ENCODE peak calls at places on chromosomes 3 and 15, in four cellular contexts. L is GM12878, Z is HepG2, B is K562. G is an unnamed sample.

GRCh38 chr3:42071720-42072582 is 19.2 kb upstream of the TRAK1 start:
- DNase-seq in Z (peak), L (no peak), B (no peak), G (peak)

GRCh38 chr3:77536038-77536775 is 496.3 kb downstream of the ROBO2 start:
- DNase-seq in B (no peak), L (no peak), Z (no peak), G (no peak)

GRCh38 chr3:188769833-188770232 is 401.9 kb upstream of the TPRG1 start:
- DNase-seq in Z (no peak), L (no peak), B (no peak), G (no peak)

GRCh38 chr3:52171577-52172261 is 17.5 kb upstream of the POC1A start:
- DNase-seq in L (no peak), B (peak), Z (no peak), G (no peak)

GRCh38 chr3:187398955-187399354 is 30.8 kb downstream of the RTP4 start:
- DNase-seq in Z (no peak), B (no peak), L (no peak), G (no peak)

GRCh38 chr3:192827208-192827607 is 90.4 kb downstream of the MB21D2 start:
- DNase-seq in L (no peak), Z (no peak), B (no peak), G (no peak)

GRCh38 chr3:147613710-147614109 is 204.5 kb downstream of the ZIC1 start:
- DNase-seq in Z (no peak), B (no peak), L (no peak), G (no peak)

GRCh38 chr3:72999971-73000370 is 3.4 kb downstream of the PPP4R2 start:
- DNase-seq in B (no peak), L (no peak), Z (no peak), G (no peak)

GRCh38 chr3:192845196-192845855 is 72.3 kb downstream of the MB21D2 start:
- DNase-seq in Z (no peak), L (no peak), B (no peak), G (no peak)

GRCh38 chr3:45516829-45517228 is 77.7 kb upstream of the LIMD1 start:
- DNase-seq in L (no peak), Z (no peak), B (no peak), G (no peak)

GRCh38 chr3:72818915-72819314 is 29.3 kb downstream of the SHQ1 start:
- DNase-seq in B (no peak), Z (no peak), L (no peak), G (no peak)

GRCh38 chr3:117600112-117600511 is 890.5 kb downstream of the TUSC7 start:
- DNase-seq in L (no peak), B (no peak), Z (no peak), G (no peak)

GRCh38 chr15:60555291-60555690 is 76.3 kb upstream of the ICE2 start:
- DNase-seq in L (no peak), Z (no peak), B (no peak), G (no peak)

GRCh38 chr3:50491023-50491422 is 12.4 kb downstream of the CACNA2D2 start:
- DNase-seq in Z (no peak), L (no peak), B (no peak), G (no peak)

GRCh38 chr3:149639093-149639486 is 18.7 kb downstream of the WWTR1 start:
- DNase-seq in Z (no peak), L (no peak), B (no peak), G (no peak)

GRCh38 chr15:90141646-90142045 is 39.4 kb upstream of the IDH2 start:
- DNase-seq in Z (no peak), B (peak), L (no peak), G (no peak)

GRCh38 chr15:75749820-75750219 is 37.2 kb upstream of the CSPG4 start:
- DNase-seq in L (no peak), B (no peak), Z (no peak), G (no peak)

GRCh38 chr3:195421410-195421809 is 21.4 kb downstream of the ACAP2 start:
- DNase-seq in L (no peak), B (no peak), Z (no peak), G (no peak)

GRCh38 chr3:151477596-151478375 is 16.9 kb upstream of the IGSF10 start:
- DNase-seq in Z (no peak), L (no peak), B (no peak), G (no peak)

GRCh38 chr3:32575451-32575850 is 4.8 kb upstream of the DYNC1LI1 start:
- DNase-seq in Z (no peak), L (no peak), B (no peak), G (no peak)

GRCh38 chr15:33114484-33114767 is 80.1 kb downstream of the FMN1 start:
- DNase-seq in B (no peak), L (no peak), Z (no peak), G (no peak)

GRCh38 chr3:171101982-171102610 is 75.6 kb upstream of the SLC2A2 start:
- DNase-seq in Z (no peak), B (no peak), L (no peak), G (no peak)

GRCh38 chr3:80087769-80088168 is 320.0 kb upstream of the ROBO1 start:
- DNase-seq in Z (no peak), L (no peak), B (no peak), G (no peak)

GRCh38 chr3:94862703-94863102 is 799.8 kb downstream of the NSUN3 start:
- DNase-seq in Z (peak), B (no peak), L (no peak), G (peak)

GRCh38 chr3:109152326-109152725 is 15.8 kb downstream of the C3orf85 start:
- DNase-seq in L (no peak), Z (no peak), B (no peak), G (no peak)

GRCh38 chr3:131881777-131882176 is 153.0 kb downstream of the CPNE4 start:
- DNase-seq in Z (no peak), B (no peak), L (no peak), G (no peak)

GRCh38 chr3:97910931-97911351 is 61.3 kb downstream of the RIOX2 start:
- DNase-seq in Z (no peak), B (peak), L (peak), G (no peak)

DNA sequence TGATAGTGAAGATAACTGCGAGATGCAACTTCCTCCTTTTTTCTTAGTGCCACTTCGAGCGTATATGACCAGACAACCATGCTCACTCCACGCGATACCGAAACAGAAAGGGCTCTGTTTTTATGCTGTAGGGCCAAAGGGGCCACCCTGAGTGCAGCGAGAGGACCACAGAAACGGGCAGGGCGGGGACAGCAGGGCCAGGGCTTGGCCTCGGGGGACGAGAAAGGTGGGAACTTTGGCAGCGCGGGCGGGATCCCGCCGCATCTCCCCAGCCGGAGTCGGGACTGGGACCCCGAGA is 480 bp downstream of the VPS13C start:
- DNase-seq in B (no peak), L (peak), Z (peak), G (no peak)
- TF ChIP-seq MXI1 in B (no peak), L (peak), Z (no peak), G (no peak)

GRCh38 chr3:4231041-4231440 is 72.1 kb upstream of the SETMAR start:
- DNase-seq in Z (no peak), B (no peak), L (no peak), G (no peak)
- TF ChIP-seq REST in Z (no peak), B (no peak), L (no peak), G (no peak)

DNA sequence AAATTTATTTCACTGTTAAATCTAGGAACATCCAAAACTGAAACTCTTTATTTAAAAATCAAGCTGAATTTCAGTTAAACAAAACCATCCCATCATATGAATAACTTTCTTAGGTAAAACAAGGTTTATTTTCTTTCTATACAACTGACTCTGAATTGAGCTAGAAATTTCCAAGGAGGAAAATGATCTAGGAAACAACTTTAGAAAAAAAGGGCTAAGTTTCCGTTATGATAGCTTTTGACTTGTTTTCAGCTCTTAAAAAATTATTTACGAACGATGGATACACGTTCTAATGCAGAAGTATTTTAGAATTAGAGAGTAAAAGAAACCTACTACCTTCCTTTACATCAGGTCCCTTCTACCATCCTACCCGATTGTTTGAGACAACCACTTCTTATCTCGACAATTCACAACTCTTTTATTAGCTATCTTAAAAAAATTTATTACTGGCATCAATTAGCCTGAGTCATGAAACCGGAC is 1.8 kb upstream of the IGF1R start:
- DNase-seq in Z (no peak), L (no peak), B (no peak), G (no peak)
- TF ChIP-seq MXI1 in Z (no peak), L (no peak), B (no peak), G (no peak)

GRCh38 chr3:12470680-12471079 is 13.6 kb upstream of the TSEN2 start:
- DNase-seq in B (no peak), L (no peak), Z (no peak), G (no peak)

GRCh38 chr3:12472000-12472399 is 12.3 kb upstream of the TSEN2 start:
- DNase-seq in L (no peak), B (no peak), Z (no peak), G (no peak)

GRCh38 chr3:12470111-12470510 is 14.2 kb upstream of the TSEN2 start:
- DNase-seq in L (no peak), Z (no peak), B (no peak), G (no peak)

GRCh38 chr3:12472796-12473195 is 11.5 kb upstream of the TSEN2 start:
- DNase-seq in Z (no peak), L (no peak), B (no peak), G (no peak)

DNA sequence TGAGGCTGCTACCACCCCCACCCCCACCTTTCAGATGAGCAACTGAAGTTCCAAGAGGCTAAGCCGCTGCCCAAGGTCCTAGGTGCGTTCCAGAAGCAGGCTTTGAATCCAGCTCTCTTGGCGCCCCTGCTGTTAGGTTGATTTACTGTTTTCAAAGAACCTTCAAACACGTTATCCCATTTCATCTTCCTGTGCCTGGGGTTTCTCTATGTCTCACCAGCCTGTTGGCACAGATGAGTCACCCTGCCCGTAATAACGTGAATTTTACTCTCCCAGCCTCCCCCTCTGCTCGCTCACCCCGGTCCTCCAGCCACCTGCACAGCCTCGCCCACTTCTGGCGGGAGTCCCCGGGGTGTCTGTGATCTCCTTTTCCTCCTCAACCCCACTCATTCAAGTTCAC is 13.1 kb upstream of the TSEN2 start:
- DNase-seq in Z (peak), B (no peak), L (no peak), G (no peak)
- TF ChIP-seq REST in Z (no peak), B (no peak), L (no peak), G (peak)

DNA sequence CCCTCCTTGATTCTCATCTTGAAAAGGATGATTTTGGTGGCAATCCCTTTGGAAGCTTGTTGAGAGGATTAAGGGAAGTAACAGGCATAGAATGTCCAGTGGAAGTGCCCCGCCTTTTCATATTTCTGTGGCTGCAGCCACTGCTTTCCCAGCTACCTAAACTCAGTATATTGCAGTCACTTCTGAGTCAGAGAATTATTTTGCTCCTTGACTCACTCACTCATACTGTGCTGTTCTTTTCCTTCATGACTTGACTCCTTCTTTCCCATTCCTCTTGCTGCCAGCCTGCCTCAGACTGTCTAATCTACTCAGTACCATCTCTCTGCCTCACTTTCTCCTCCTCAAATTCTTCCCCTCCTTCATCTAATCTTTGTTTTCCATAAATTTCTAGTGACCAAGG is 26.5 kb upstream of the POLR2M start:
- DNase-seq in L (no peak), Z (no peak), B (no peak), G (no peak)
- TF ChIP-seq MXI1 in L (no peak), Z (no peak), B (no peak), G (no peak)

GRCh38 chr3:178001670-178002101 is 534.5 kb upstream of the KCNMB2 start:
- DNase-seq in B (no peak), L (no peak), Z (no peak), G (no peak)
- TF ChIP-seq REST in B (no peak), L (no peak), Z (no peak), G (no peak)